ENCODE peak calls at places on chromosomes 3 and 15, in six cellular contexts. G, R, C, O, Q and P are unnamed samples. For H3K4me1, the result is how much of the 10 kb centered on the place peaks cover.

GRCh38 chr3:116188231-116188785 is 257.0 kb downstream of the LSAMP start:
- DNase-seq in G (no peak), R (no peak), C (peak), O (peak), Q (no peak), P (peak)

GRCh38 chr3:184155644-184156521 is 706 bp downstream of the DVL3 start:
- DNase-seq in G (no peak), R (no peak), C (peak), O (peak), Q (peak), P (peak)

GRCh38 chr3:5022187-5022965 is 43.1 kb downstream of the BHLHE40 start:
- DNase-seq in G (no peak), R (no peak), C (no peak), O (peak), Q (no peak), P (peak)

GRCh38 chr15:90174140-90174891 is 26.8 kb upstream of the SEMA4B start:
- DNase-seq in G (no peak), R (no peak), C (peak), O (peak), Q (no peak), P (peak)

GRCh38 chr15:73034213-73034612 is 18.1 kb upstream of the NEO1 start:
- DNase-seq in G (no peak), R (no peak), C (no peak), O (no peak), Q (no peak), P (no peak)

GRCh38 chr3:141477224-141477623 is 9.6 kb upstream of the RASA2 start:
- DNase-seq in G (peak), R (no peak), C (peak), O (peak), Q (no peak), P (peak)

GRCh38 chr3:128274837-128275236 is 121.6 kb downstream of the EEFSEC start:
- DNase-seq in G (no peak), R (no peak), C (peak), O (peak), Q (no peak), P (peak)

GRCh38 chr15:55552926-55553325 is 35.2 kb downstream of the PYGO1 start:
- DNase-seq in G (no peak), R (no peak), C (peak), O (peak), Q (peak), P (peak)

GRCh38 chr3:45092132-45093031 is 53.8 kb downstream of the CDCP1 start:
- DNase-seq in G (peak), R (no peak), C (no peak), O (peak), Q (no peak), P (peak)

GRCh38 chr3:192904632-192905289 is 12.9 kb downstream of the MB21D2 start:
- DNase-seq in G (no peak), R (no peak), C (no peak), O (no peak), Q (no peak), P (no peak)

GRCh38 chr3:98613616-98614015 is 20.2 kb upstream of the CPOX start:
- DNase-seq in G (no peak), R (no peak), C (no peak), O (peak), Q (no peak), P (no peak)

GRCh38 chr3:54891540-54891897 is 36.3 kb downstream of the LRTM1 start:
- DNase-seq in G (peak), R (no peak), C (peak), O (peak), Q (peak), P (peak)

GRCh38 chr3:97942801-97943546 is 29.3 kb downstream of the RIOX2 start:
- DNase-seq in G (no peak), R (no peak), C (no peak), O (no peak), Q (no peak), P (no peak)

GRCh38 chr15:33009026-33009425 is 185.5 kb downstream of the FMN1 start:
- DNase-seq in G (no peak), R (no peak), C (no peak), O (no peak), Q (no peak), P (no peak)

GRCh38 chr3:63324621-63325020 is 46.5 kb downstream of the SYNPR start:
- DNase-seq in G (no peak), R (no peak), C (no peak), O (no peak), Q (no peak), P (no peak)

GRCh38 chr3:57066471-57066870 is 6.0 kb downstream of the SPATA12 start:
- DNase-seq in G (no peak), R (no peak), C (no peak), O (no peak), Q (no peak), P (no peak)

GRCh38 chr3:158360756-158361448 is 210.1 kb upstream of the MLF1 start:
- DNase-seq in G (no peak), R (no peak), C (no peak), O (no peak), Q (no peak), P (no peak)

GRCh38 chr3:124429129-124429815 is 301.0 kb upstream of the UMPS start:
- DNase-seq in G (peak), R (no peak), C (peak), O (peak), Q (no peak), P (peak)

GRCh38 chr3:107662586-107662985 is 139.8 kb downstream of the BBX start:
- DNase-seq in G (no peak), R (no peak), C (peak), O (peak), Q (no peak), P (peak)

GRCh38 chr15:49309889-49310288 is 113.2 kb upstream of the FGF7 start:
- DNase-seq in G (no peak), R (no peak), C (no peak), O (peak), Q (no peak), P (no peak)

GRCh38 chr15:76328962-76329361 is 7.6 kb upstream of the ISL2 start:
- DNase-seq in G (no peak), R (no peak), C (no peak), O (no peak), Q (no peak), P (peak)

GRCh38 chr3:194265996-194266657 is 85.0 kb downstream of the CPN2 start:
- DNase-seq in G (no peak), R (no peak), C (peak), O (no peak), Q (no peak), P (no peak)

GRCh38 chr15:59376735-59377134 is 4.1 kb upstream of the MYO1E start:
- DNase-seq in G (no peak), R (no peak), C (peak), O (no peak), Q (no peak), P (peak)

GRCh38 chr15:89781055-89781454 is 4.9 kb downstream of the MESP2 start:
- DNase-seq in G (no peak), R (no peak), C (no peak), O (no peak), Q (no peak), P (no peak)

GRCh38 chr3:111903067-111903511 is 44.0 kb downstream of the PHLDB2 start:
- DNase-seq in G (peak), R (no peak), C (peak), O (peak), Q (peak), P (peak)

GRCh38 chr15:48855501-48856440 is 22.2 kb upstream of the EID1 start:
- DNase-seq in G (peak), R (no peak), C (peak), O (peak), Q (peak), P (peak)

GRCh38 chr15:45918839-45919238 is 284.0 kb downstream of the SQOR start:
- DNase-seq in G (no peak), R (no peak), C (no peak), O (no peak), Q (no peak), P (no peak)

GRCh38 chr15:42858999-42859789 is 61.4 kb downstream of the TTBK2 start:
- DNase-seq in G (no peak), R (no peak), C (peak), O (peak), Q (no peak), P (no peak)

GRCh38 chr3:61685755-61686154 is 124.4 kb downstream of the PTPRG start:
- DNase-seq in G (no peak), R (no peak), C (no peak), O (no peak), Q (no peak), P (no peak)

GRCh38 chr15:61037031-61037430 is 192.1 kb downstream of the RORA start:
- DNase-seq in G (no peak), R (no peak), C (peak), O (no peak), Q (no peak), P (peak)

GRCh38 chr3:133821767-133822638 is 16.4 kb downstream of the SRPRB start:
- DNase-seq in G (no peak), R (no peak), C (peak), O (peak), Q (peak), P (peak)

GRCh38 chr3:72756900-72757299 is 91.3 kb downstream of the SHQ1 start:
- DNase-seq in G (no peak), R (no peak), C (no peak), O (no peak), Q (no peak), P (no peak)

GRCh38 chr3:70256566-70256965 is 55.9 kb downstream of the MDFIC2 start:
- DNase-seq in G (no peak), R (no peak), C (no peak), O (no peak), Q (no peak), P (no peak)

GRCh38 chr15:40282144-40282869 is 557 bp downstream of the ANKRD63 start:
- DNase-seq in G (peak), R (no peak), C (no peak), O (peak), Q (peak), P (peak)

GRCh38 chr15:90142216-90143175 is 40.2 kb upstream of the IDH2 start:
- DNase-seq in G (no peak), R (no peak), C (no peak), O (no peak), Q (no peak), P (no peak)

GRCh38 chr3:126548556-126549466 is 9.9 kb downstream of the C3orf22 start:
- DNase-seq in G (no peak), R (no peak), C (no peak), O (no peak), Q (no peak), P (no peak)

DNA sequence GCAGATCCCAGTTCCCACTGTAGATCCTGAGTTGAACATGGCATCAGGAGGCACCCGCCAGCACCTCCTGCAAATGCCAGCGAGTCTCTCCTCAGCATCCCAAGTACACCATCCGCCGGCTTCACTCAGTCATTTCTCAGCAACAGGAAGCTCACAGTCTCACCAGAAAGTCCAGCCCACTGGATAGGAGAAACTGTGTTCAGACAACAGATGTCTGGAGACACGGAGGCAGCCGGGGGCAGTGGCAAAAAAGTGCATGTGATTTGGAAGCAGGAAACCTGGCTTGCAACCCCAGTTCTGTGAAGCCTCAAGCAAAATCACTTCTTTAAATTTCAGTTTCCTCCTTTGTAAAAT is 68.7 kb downstream of the SRGAP3 start:
- DNase-seq in G (no peak), R (no peak), C (no peak), O (no peak), Q (no peak), P (no peak)
- H3K4me1 ChIP-seq in G (under half), R (under half), C (under half), O (under half), Q (under half), P (under half)

GRCh38 chr15:29818141-29818540 is 4.1 kb downstream of the TJP1 start:
- DNase-seq in G (no peak), R (no peak), C (no peak), O (no peak), Q (no peak), P (peak)
- H3K4me2 ChIP-seq in G (no peak), R (no peak), C (no peak), O (no peak), Q (no peak), P (no peak)

GRCh38 chr3:139537795-139538538 is 1.6 kb downstream of the RBP1 start:
- DNase-seq in G (no peak), R (no peak), C (no peak), O (no peak), Q (no peak), P (no peak)
- H3K4me1 ChIP-seq in G (under half), R (under half), C (under half), O (under half), Q (half or more), P (under half)

GRCh38 chr3:48187579-48188265 is 495 bp downstream of the CDC25A start:
- DNase-seq in G (no peak), R (peak), C (peak), O (no peak), Q (no peak), P (no peak)
- H3K4me2 ChIP-seq in G (peak), R (peak), C (peak), O (peak), Q (peak), P (peak)